ENCODE peak calls at places on chromosomes 3 and 15, in six cellular contexts. F is transverse colon, O is prostate gland, S is K562, I is Peyer's patch, R is lower leg skin. B is an unnamed sample.
A peak's percentile ranks its signal among the peaks of the same experiment; 100 is the strongest.

GRCh38 chr15:79004336-79004735 is 59.5 kb upstream of the CTSH start:
- DNase-seq in F (peak; percentile 18), O (no peak), S (peak; percentile 72), I (peak; percentile 73), R (no peak), B (peak; percentile 48)

GRCh38 chr15:31508656-31509055 is 182.0 kb downstream of the KLF13 start:
- DNase-seq in F (no peak), O (no peak), S (no peak), I (no peak), R (no peak), B (no peak)

GRCh38 chr3:184567924-184568590 is 6.5 kb downstream of the EPHB3 start:
- DNase-seq in F (no peak), O (no peak), S (no peak), I (no peak), R (no peak), B (no peak)

GRCh38 chr15:31300208-31300661 is 26.4 kb upstream of the KLF13 start:
- DNase-seq in F (no peak), O (peak; percentile 4), S (no peak), I (no peak), R (peak; percentile 16), B (no peak)

GRCh38 chr3:42276419-42277132 is 10.6 kb upstream of the CCK start:
- DNase-seq in F (no peak), O (no peak), S (no peak), I (no peak), R (no peak), B (no peak)

GRCh38 chr15:43376017-43376705 is 5.3 kb downstream of the TUBGCP4 start:
- DNase-seq in F (peak; percentile 17), O (no peak), S (peak; percentile 58), I (peak; percentile 57), R (no peak), B (no peak)

GRCh38 chr3:107992976-107993684 is 97.7 kb downstream of the CD47 start:
- DNase-seq in F (no peak), O (no peak), S (no peak), I (no peak), R (no peak), B (no peak)

GRCh38 chr3:45790611-45791010 is 5.7 kb downstream of the SLC6A20 start:
- DNase-seq in F (no peak), O (no peak), S (no peak), I (no peak), R (no peak), B (no peak)

GRCh38 chr15:89802231-89802928 is 12.3 kb downstream of the ANPEP start:
- DNase-seq in F (no peak), O (no peak), S (peak; percentile 34), I (no peak), R (no peak), B (no peak)

GRCh38 chr15:68843425-68844311 is 23.0 kb upstream of the ANP32A start:
- DNase-seq in F (peak; percentile 10), O (no peak), S (no peak), I (no peak), R (no peak), B (no peak)

GRCh38 chr3:37580237-37580636 is 281.4 kb upstream of the CTDSPL start:
- DNase-seq in F (peak; percentile 12), O (no peak), S (no peak), I (no peak), R (peak; percentile 79), B (peak; percentile 39)

GRCh38 chr3:194485876-194486539 is 794 bp downstream of the ATP13A3 start:
- DNase-seq in F (peak; percentile 50), O (peak; percentile 11), S (peak; percentile 40), I (peak; percentile 56), R (no peak), B (peak; percentile 48)

DNA sequence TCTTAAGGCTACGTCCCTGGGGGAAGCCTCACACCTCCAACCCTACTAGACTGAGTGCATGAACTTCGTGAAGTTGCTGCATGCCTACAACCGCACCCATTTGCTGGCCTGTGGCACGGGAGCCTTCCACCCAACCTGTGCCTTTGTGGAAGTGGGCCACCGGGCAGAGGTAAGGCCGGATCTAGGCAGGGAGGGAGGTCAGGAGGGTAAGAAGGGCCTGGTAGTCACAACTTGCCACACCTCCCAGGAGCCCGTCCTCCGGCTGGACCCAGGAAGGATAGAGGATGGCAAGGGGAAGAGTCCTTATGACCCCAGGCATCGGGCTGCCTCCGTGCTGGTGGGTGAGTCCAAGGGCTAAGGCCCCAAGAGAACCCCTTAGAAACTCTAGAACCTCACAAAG is 1.9 kb downstream of the SEMA3B start:
- DNase-seq in F (no peak), O (no peak), S (no peak), I (no peak), R (no peak), B (no peak)
- H3K4me3 ChIP-seq in F (no peak overlapping the region), O (no peak overlapping the region), S (no peak overlapping the region), I (peak overlapping the region; percentile 57), R (no peak overlapping the region), B (no peak overlapping the region)

GRCh38 chr3:175445741-175446140 is 586.6 kb downstream of the NAALADL2 start:
- DNase-seq in F (no peak), O (no peak), S (no peak), I (no peak), R (no peak), B (no peak)

GRCh38 chr3:175443682-175444081 is 584.5 kb downstream of the NAALADL2 start:
- DNase-seq in F (no peak), O (no peak), S (no peak), I (no peak), R (no peak), B (no peak)
- TF ChIP-seq POLR2A in F (no peak), O (no peak), S (no peak), I (no peak), R (no peak), B (no peak)

GRCh38 chr3:157045238-157045860 is 114.6 kb downstream of the CCNL1 start:
- DNase-seq in F (no peak), O (no peak), S (peak; percentile 57), I (no peak), R (no peak), B (no peak)
- H3K4me3 ChIP-seq in F (no peak overlapping the region), O (no peak overlapping the region), S (no peak overlapping the region), I (no peak overlapping the region), R (no peak overlapping the region), B (no peak overlapping the region)

GRCh38 chr3:16506884-16507409 is 6.6 kb downstream of the RFTN1 start:
- DNase-seq in F (no peak), O (no peak), S (no peak), I (no peak), R (no peak), B (no peak)
- TF ChIP-seq POLR2A in F (no peak), O (no peak), S (no peak), I (no peak), R (no peak), B (no peak)

B was measured in heart left ventricle.